ENCODE peak calls at places on chromosomes 7 and 10, in four cellular contexts. B is mesendoderm, P is IMR-90, C is neuronal stem cell. I is an unnamed sample.

GRCh38 chr10:103745264-103746247 is 109.8 kb downstream of the SH3PXD2A start:
- DNase-seq in B (peak), P (peak), C (no peak), I (peak)

GRCh38 chr7:20199015-20199737 is 18.0 kb downstream of the MACC1 start:
- DNase-seq in B (peak), P (peak), C (no peak), I (no peak)

GRCh38 chr10:119521443-119522204 is 20.9 kb downstream of the RGS10 start:
- DNase-seq in B (peak), P (peak), C (no peak), I (no peak)

GRCh38 chr10:116891208-116891607 is 41.9 kb downstream of the ENO4 start:
- DNase-seq in B (no peak), P (peak), C (no peak), I (no peak)

GRCh38 chr7:112286294-112287086 is 80.0 kb downstream of the ZNF277 start:
- DNase-seq in B (no peak), P (no peak), C (no peak), I (no peak)

GRCh38 chr7:280461-280860 is 9.5 kb upstream of the FOXL3 start:
- DNase-seq in B (no peak), P (no peak), C (no peak), I (no peak)

GRCh38 chr7:18278306-18278705 is 217.2 kb upstream of the HDAC9 start:
- DNase-seq in B (no peak), P (no peak), C (no peak), I (no peak)

GRCh38 chr7:26675143-26675887 is 189.1 kb downstream of the SKAP2 start:
- DNase-seq in B (no peak), P (peak), C (no peak), I (no peak)

GRCh38 chr7:117020605-117021002 is 67.3 kb downstream of the ST7 start:
- DNase-seq in B (peak), P (no peak), C (peak), I (no peak)

GRCh38 chr7:124387056-124387455 is 354.2 kb upstream of the TMEM229A start:
- DNase-seq in B (no peak), P (no peak), C (no peak), I (no peak)

GRCh38 chr7:27150568-27151340 is 1.6 kb downstream of the HOXA3 start:
- DNase-seq in B (peak), P (peak), C (no peak), I (peak)

GRCh38 chr7:85104432-85105205 is 82.2 kb downstream of the SEMA3D start:
- DNase-seq in B (no peak), P (peak), C (no peak), I (no peak)

GRCh38 chr10:7258948-7259523 is 151.8 kb downstream of the SFMBT2 start:
- DNase-seq in B (no peak), P (no peak), C (no peak), I (no peak)

GRCh38 chr7:82665966-82666507 is 222.5 kb upstream of the CACNA2D1 start:
- DNase-seq in B (no peak), P (no peak), C (no peak), I (no peak)

GRCh38 chr7:158237672-158238335 is 349.8 kb downstream of the PTPRN2 start:
- DNase-seq in B (no peak), P (no peak), C (no peak), I (no peak)

GRCh38 chr7:86600506-86601290 is 43.0 kb upstream of the GRM3 start:
- DNase-seq in B (peak), P (no peak), C (no peak), I (peak)

GRCh38 chr7:134623193-134623592 is 23.5 kb upstream of the BPGM start:
- DNase-seq in B (no peak), P (no peak), C (no peak), I (no peak)

GRCh38 chr7:143882020-143882610 is 19.9 kb downstream of the TCAF1 start:
- DNase-seq in B (peak), P (peak), C (peak), I (peak)

GRCh38 chr10:132714096-132714721 is 71.7 kb downstream of the NKX6-2 start:
- DNase-seq in B (peak), P (no peak), C (peak), I (peak)

GRCh38 chr7:151552352-151553028 is 32.8 kb upstream of the RHEB start:
- DNase-seq in B (peak), P (no peak), C (no peak), I (no peak)

GRCh38 chr7:95865716-95866371 is 93.5 kb downstream of the DYNC1I1 start:
- DNase-seq in B (peak), P (peak), C (peak), I (peak)

GRCh38 chr10:72353963-72354355 is 760 bp downstream of the DNAJB12 start:
- DNase-seq in B (no peak), P (peak), C (no peak), I (no peak)

GRCh38 chr10:71767420-71768035 is 5.8 kb downstream of the VSIR start:
- DNase-seq in B (no peak), P (no peak), C (no peak), I (no peak)

GRCh38 chr7:98136423-98136822 is 29.8 kb downstream of the LMTK2 start:
- DNase-seq in B (no peak), P (no peak), C (no peak), I (no peak)
- H3K27ac ChIP-seq in B (no peak), P (no peak), C (no peak), I (no peak)

DNA sequence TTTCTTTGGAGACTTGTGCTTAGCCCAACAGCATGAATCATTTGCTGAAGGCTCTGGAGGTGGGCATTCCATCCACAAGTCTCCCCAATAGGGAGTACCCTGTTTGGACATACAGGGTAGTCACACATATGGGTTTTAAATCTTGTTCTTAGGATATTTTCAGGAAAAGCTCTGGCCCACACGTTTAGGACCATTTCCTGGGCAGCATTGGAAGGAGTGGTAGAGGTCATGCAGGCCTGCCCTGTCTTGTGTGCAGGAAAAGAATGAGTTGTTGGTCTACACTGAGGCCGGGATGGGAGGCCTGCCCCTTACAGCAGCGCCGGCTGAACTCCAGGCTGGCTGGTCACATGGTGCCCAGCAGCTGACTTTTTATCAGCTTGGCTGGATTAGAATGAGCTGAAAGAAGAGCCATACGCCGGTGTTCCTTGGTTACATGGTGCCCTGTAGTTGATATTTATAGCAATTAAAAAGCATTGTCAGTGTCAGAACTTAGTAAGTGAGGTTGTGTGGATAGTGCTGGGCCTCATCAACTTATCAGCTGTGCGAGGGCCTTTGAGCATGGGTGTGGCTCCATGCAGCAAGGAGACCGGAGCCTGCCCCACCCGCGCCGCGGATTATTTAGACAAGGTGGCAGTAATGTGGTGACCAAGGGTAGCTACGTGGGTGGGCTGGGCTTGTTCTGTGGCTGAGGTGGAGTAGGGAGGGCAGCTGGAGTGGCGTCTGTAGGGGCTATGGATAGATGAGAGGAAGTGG is 28.6 kb downstream of the OGDH start:
- DNase-seq in B (no peak), P (no peak), C (no peak), I (no peak)
- H2BK15ac ChIP-seq in B (no peak), P (peak), C (no peak), I (no peak)

GRCh38 chr7:80287400-80288174 is 153.0 kb downstream of the GNAI1 start:
- DNase-seq in B (peak), P (no peak), C (no peak), I (no peak)

GRCh38 chr7:80286611-80287010 is 152.0 kb downstream of the GNAI1 start:
- DNase-seq in B (no peak), P (no peak), C (no peak), I (no peak)

GRCh38 chr7:80294321-80294720 is 159.7 kb downstream of the GNAI1 start:
- DNase-seq in B (no peak), P (peak), C (no peak), I (no peak)

GRCh38 chr7:80284848-80285247 is 150.2 kb downstream of the GNAI1 start:
- DNase-seq in B (no peak), P (peak), C (no peak), I (no peak)

GRCh38 chr7:80288175-80289122 is 153.8 kb downstream of the GNAI1 start:
- DNase-seq in B (peak), P (peak), C (no peak), I (peak)
- H3K4ac ChIP-seq in B (no peak), P (peak), C (no peak), I (no peak)

GRCh38 chr7:148501707-148502139 is 88.8 kb upstream of the C7orf33 start:
- DNase-seq in B (peak), P (no peak), C (no peak), I (peak)
- H3K27ac ChIP-seq in B (no peak), P (no peak), C (no peak), I (no peak)

DNA sequence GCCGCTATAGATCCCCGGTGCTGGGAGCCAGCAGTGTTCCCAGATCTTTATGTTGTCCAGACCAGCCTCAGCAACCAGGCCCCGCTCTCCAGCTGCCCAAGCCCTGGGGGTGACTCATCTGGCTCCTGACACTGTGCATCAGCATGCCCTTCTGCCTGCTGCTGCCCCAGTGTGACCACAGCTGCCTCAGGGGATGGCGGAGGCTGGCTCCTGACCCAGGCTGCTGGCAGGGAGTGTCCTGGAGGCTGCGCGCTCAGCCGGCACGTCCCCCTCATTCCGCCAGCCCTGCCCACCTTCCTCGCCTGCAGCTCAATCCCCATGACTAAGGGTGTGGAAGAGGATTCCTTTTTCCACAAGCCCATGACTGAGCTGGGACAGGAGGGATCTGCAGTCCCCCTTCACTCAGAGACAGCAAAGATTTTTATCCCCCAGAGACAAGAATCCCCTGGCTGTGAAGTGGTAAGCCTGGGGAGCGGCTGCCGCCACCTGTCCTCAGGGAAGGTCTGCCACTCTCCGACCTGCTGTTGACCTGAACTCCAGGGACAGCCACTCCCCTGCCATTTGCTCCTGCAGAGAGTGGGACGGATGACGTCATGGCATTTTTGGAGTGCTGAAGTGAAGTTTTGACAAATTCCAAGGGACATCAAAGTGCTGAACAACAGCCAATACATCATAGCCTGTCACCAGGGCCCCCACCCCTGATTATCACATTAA is 182.8 kb upstream of the BMPER start:
- DNase-seq in B (peak), P (peak), C (no peak), I (peak)
- H2BK15ac ChIP-seq in B (no peak), P (no peak), C (no peak), I (no peak)

GRCh38 chr7:2128601-2129375 is 104.0 kb downstream of the MAD1L1 start:
- DNase-seq in B (no peak), P (no peak), C (no peak), I (no peak)

GRCh38 chr7:2131341-2131740 is 101.4 kb downstream of the MAD1L1 start:
- DNase-seq in B (no peak), P (no peak), C (no peak), I (no peak)

GRCh38 chr7:2132243-2132642 is 100.5 kb downstream of the MAD1L1 start:
- DNase-seq in B (no peak), P (no peak), C (no peak), I (no peak)

GRCh38 chr7:2131791-2132190 is 101.0 kb downstream of the MAD1L1 start:
- DNase-seq in B (no peak), P (no peak), C (no peak), I (no peak)

GRCh38 chr7:2129376-2130375 is 103.1 kb downstream of the MAD1L1 start:
- DNase-seq in B (no peak), P (no peak), C (no peak), I (no peak)
- H3K4ac ChIP-seq in B (no peak), P (no peak), C (no peak), I (no peak)

DNA sequence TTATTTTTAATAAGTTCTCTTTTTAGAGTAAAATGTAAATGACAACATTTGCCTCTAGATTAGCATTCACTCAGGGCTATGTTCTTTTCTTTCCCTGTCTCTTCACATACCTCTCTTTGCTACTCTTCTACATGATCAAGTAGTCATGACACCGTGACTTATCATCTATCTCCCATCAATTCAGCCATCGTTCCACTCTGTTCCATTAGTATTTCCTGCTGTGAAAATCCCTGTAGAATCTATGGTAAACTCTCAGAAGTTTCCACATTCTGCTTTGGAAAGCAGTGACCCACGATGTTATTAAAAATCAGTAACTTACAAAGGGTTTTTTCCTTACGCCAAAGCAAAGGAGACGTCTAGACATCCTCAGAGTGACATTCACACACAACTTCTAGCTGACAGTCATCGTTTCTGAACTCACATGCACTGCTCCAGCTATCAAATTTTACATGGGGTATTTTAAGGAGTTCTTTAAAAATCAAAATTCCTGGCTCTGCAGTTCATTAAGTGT is 135.6 kb downstream of the SEMA3C start:
- DNase-seq in B (no peak), P (no peak), C (no peak), I (no peak)
- H3K27ac ChIP-seq in B (no peak), P (no peak), C (no peak), I (no peak)

GRCh38 chr10:112953760-112954159 is 3.7 kb downstream of the TCF7L2 start:
- DNase-seq in B (no peak), P (peak), C (no peak), I (no peak)

GRCh38 chr10:112954974-112955735 is 5.1 kb downstream of the TCF7L2 start:
- DNase-seq in B (peak), P (no peak), C (no peak), I (no peak)

GRCh38 chr10:112951349-112952281 is 1.6 kb downstream of the TCF7L2 start:
- DNase-seq in B (peak), P (peak), C (peak), I (peak)

GRCh38 chr10:112952282-112952991 is 2.4 kb downstream of the TCF7L2 start:
- DNase-seq in B (no peak), P (peak), C (no peak), I (no peak)

DNA sequence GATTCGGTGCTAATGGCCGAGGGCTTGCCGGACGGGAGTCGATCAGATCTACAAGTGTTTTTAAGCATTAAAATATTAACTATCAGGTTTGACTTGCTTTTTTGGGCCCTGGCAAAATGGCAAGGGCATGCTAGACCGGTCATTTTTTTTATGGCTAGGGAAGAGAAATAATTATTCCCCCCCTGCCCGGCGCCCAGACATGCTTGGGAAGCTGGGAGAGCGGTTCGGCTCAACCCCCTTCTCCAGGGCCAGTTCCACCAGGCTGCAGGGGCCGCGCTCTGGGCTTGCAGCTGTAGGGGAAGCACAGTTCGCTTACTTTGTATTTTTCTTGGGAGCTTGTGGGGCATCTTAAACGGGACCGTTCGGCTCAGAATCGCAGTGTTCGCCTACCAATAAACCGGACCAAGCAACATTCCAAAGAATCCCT is 3.0 kb downstream of the TCF7L2 start:
- DNase-seq in B (peak), P (peak), C (no peak), I (no peak)
- H2BK15ac ChIP-seq in B (peak), P (peak), C (no peak), I (no peak)

GRCh38 chr10:30784896-30785605 is 155.5 kb upstream of the LYZL2 start:
- DNase-seq in B (peak), P (peak), C (peak), I (peak)

GRCh38 chr10:30781571-30782542 is 152.3 kb upstream of the LYZL2 start:
- DNase-seq in B (no peak), P (no peak), C (no peak), I (no peak)

GRCh38 chr10:30783939-30784500 is 154.5 kb upstream of the LYZL2 start:
- DNase-seq in B (peak), P (peak), C (peak), I (peak)

GRCh38 chr10:30784521-30784895 is 155.0 kb upstream of the LYZL2 start:
- DNase-seq in B (no peak), P (peak), C (no peak), I (no peak)

DNA sequence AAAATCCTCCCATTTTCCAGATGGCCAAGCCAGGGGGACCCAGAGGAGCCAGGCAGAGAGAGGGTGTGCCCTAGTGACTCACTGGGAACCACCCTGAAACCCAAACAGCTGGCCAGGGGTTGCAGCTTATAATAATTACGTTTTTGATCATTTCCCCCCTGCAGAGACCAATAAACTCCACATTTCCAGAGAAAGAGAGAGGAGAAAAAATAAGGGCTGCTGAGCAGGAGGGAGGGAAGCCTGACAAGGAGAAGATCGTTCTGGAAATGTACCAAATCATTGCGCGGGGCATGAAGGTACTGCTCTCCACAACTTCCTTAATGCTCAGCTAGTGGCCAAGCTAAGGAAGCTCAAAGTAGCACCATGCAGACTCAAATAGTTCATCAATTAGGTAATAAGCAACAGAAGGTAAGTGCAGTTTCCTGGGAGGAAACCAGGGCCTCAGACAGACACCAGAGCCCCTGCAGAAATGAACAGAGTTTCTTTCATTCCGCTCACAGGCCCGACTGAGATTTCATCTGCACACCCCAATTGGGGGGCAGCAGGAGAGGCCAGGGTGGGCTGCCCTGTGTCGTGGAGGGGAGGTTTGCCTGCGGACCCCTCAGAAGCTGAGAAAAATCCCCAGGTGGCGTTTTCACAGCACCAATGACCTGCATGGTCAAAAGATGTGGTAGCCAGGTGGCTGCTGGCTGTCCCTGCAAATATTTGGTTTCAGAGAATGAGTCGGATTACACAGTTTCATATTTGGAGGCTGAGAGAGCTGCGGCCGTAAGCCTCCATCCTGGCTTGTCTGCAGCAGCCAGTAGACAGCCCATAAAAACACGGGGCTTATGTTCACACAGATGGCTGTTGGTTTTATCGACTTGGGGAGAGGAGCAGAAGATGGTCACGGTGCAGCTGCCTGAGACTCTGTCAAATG is 153.2 kb upstream of the LYZL2 start:
- DNase-seq in B (peak), P (peak), C (no peak), I (no peak)
- H3K4ac ChIP-seq in B (no peak), P (peak), C (no peak), I (no peak)

GRCh38 chr10:28983799-28984198 is 305.1 kb upstream of the LYZL1 start:
- DNase-seq in B (no peak), P (no peak), C (no peak), I (no peak)
- H3K27ac ChIP-seq in B (no peak), P (no peak), C (no peak), I (no peak)

I was measured in H9.